ENCODE peak calls at places on chromosomes 3 and 15, in eight cellular contexts. U is SK-N-SH, I is Panc1, K is A549, C is epithelial cell of proximal tubule, Q is PC-9, X is astrocyte of the spinal cord, F is cardiac muscle cell. L is an unnamed sample.

GRCh38 chr3:98885851-98886250 is 15.6 kb downstream of the DCBLD2 start:
- DNase-seq in U (peak; percentile 19), I (no peak), K (no peak), C (no peak), Q (no peak), X (no peak), F (peak; percentile 58), L (peak; percentile 44)

GRCh38 chr3:39192490-39193092 is at the start of gene XIRP1:
- DNase-seq in U (no peak), I (no peak), K (no peak), C (no peak), Q (no peak), X (no peak), F (no peak), L (no peak)

GRCh38 chr3:15969874-15970640 is 172.3 kb upstream of the ANKRD28 start:
- DNase-seq in U (no peak), I (no peak), K (no peak), C (no peak), Q (no peak), X (no peak), F (no peak), L (no peak)

GRCh38 chr3:49533786-49534519 is 20.3 kb upstream of the BSN start:
- DNase-seq in U (no peak), I (no peak), K (no peak), C (no peak), Q (no peak), X (no peak), F (no peak), L (no peak)

GRCh38 chr3:53114412-53115074 is 15.7 kb downstream of the RFT1 start:
- DNase-seq in U (no peak), I (no peak), K (no peak), C (no peak), Q (no peak), X (no peak), F (no peak), L (no peak)

GRCh38 chr15:41971893-41972340 is 440 bp downstream of the EHD4 start:
- DNase-seq in U (peak; percentile 73), I (no peak), K (peak; percentile 13), C (no peak), Q (no peak), X (no peak), F (no peak), L (no peak)

GRCh38 chr15:74399100-74399499 is 31.7 kb upstream of the CYP11A1 start:
- DNase-seq in U (no peak), I (no peak), K (no peak), C (no peak), Q (no peak), X (no peak), F (no peak), L (no peak)

GRCh38 chr3:179181021-179181472 is 32.9 kb downstream of the PIK3CA start:
- DNase-seq in U (no peak), I (no peak), K (no peak), C (no peak), Q (no peak), X (peak; percentile 86), F (peak; percentile 75), L (peak; percentile 54)

GRCh38 chr3:188749010-188749617 is 422.7 kb upstream of the TPRG1 start:
- DNase-seq in U (peak; percentile 5), I (peak; percentile 25), K (no peak), C (no peak), Q (no peak), X (no peak), F (no peak), L (no peak)

GRCh38 chr3:140403559-140403958 is 274.3 kb upstream of the TRIM42 start:
- DNase-seq in U (no peak), I (no peak), K (no peak), C (no peak), Q (no peak), X (no peak), F (no peak), L (no peak)

GRCh38 chr3:37338500-37338899 is 164.1 kb upstream of the LRRFIP2 start:
- DNase-seq in U (no peak), I (no peak), K (no peak), C (peak; percentile 31), Q (no peak), X (no peak), F (peak; percentile 72), L (peak; percentile 60)

GRCh38 chr3:43178891-43179366 is 73.0 kb upstream of the POMGNT2 start:
- DNase-seq in U (no peak), I (no peak), K (no peak), C (peak; percentile 95), Q (peak; percentile 46), X (peak; percentile 43), F (no peak), L (peak; percentile 85)

GRCh38 chr3:184658223-184658860 is 53.5 kb downstream of the MAGEF1 start:
- DNase-seq in U (no peak), I (no peak), K (no peak), C (no peak), Q (no peak), X (no peak), F (no peak), L (no peak)

GRCh38 chr3:185558395-185558794 is 6.0 kb upstream of the LIPH start:
- DNase-seq in U (no peak), I (no peak), K (no peak), C (no peak), Q (peak; percentile 92), X (no peak), F (no peak), L (no peak)

GRCh38 chr15:45666119-45666875 is 31.5 kb downstream of the SQOR start:
- DNase-seq in U (no peak), I (no peak), K (no peak), C (no peak), Q (no peak), X (no peak), F (no peak), L (no peak)

GRCh38 chr3:53030864-53031445 is 14.9 kb downstream of the SFMBT1 start:
- DNase-seq in U (no peak), I (no peak), K (no peak), C (no peak), Q (no peak), X (no peak), F (no peak), L (no peak)

GRCh38 chr15:36232491-36232890 is 346.9 kb upstream of the CDIN1 start:
- DNase-seq in U (no peak), I (no peak), K (no peak), C (no peak), Q (no peak), X (no peak), F (no peak), L (no peak)

GRCh38 chr3:127578802-127579201 is 11.7 kb downstream of the TPRA1 start:
- DNase-seq in U (no peak), I (no peak), K (no peak), C (no peak), Q (no peak), X (no peak), F (no peak), L (no peak)

GRCh38 chr3:129944709-129945108 is 29.8 kb upstream of the TRH start:
- DNase-seq in U (no peak), I (no peak), K (no peak), C (no peak), Q (no peak), X (no peak), F (no peak), L (no peak)

GRCh38 chr3:25542571-25543039 is 114.5 kb downstream of the RARB start:
- DNase-seq in U (no peak), I (no peak), K (no peak), C (no peak), Q (no peak), X (no peak), F (peak; percentile 69), L (peak; percentile 46)

DNA sequence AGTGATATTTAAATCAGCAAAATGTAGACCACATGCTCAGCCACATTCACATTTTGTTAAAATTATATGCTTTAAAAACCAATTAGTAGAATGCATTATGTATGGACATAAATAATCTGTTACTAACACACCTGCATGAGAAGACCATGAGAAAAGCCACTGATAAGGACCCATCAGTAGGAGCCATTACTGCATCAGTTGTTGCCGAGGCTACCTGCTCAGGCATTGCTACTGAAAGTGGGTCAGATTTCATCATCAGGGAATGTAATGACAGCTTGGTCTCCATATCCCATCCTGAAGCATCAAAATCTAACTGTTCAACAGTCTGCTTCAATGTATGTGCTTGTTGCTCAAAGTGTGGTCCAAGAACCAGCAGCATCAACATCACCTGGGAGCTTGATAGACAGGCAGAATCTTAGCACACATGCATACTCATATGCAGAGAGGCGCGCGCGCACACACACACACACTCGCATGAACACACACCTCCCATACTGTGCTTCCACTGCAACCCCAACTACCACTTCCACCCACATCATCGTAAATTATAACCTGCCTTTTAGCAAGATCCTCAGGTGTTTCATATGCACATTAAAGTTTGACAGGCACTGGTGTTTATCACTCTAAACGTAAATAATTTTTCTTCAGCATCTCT is 72.3 kb upstream of the FOXB1 start:
- DNase-seq in U (no peak), I (no peak), K (no peak), C (no peak), Q (no peak), X (no peak), F (no peak), L (no peak)
- TF ChIP-seq CTCF in U (no peak), I (no peak), K (no peak), C (no peak), Q (no peak), X (no peak), F (no peak), L (no peak)

GRCh38 chr3:279325-279724 is 82.8 kb downstream of the CHL1 start:
- DNase-seq in U (no peak), I (no peak), K (no peak), C (no peak), Q (no peak), X (no peak), F (no peak), L (no peak)
- H3K4me3 ChIP-seq in U (no peak overlapping the region), I (no peak overlapping the region), K (no peak overlapping the region), C (no peak overlapping the region), Q (no peak overlapping the region), X (no peak overlapping the region), F (no peak overlapping the region), L (no peak overlapping the region)

GRCh38 chr3:4314688-4315087 is 11.5 kb downstream of the SETMAR start:
- DNase-seq in U (no peak), I (no peak), K (no peak), C (no peak), Q (no peak), X (no peak), F (no peak), L (no peak)
- TF ChIP-seq CTCF in U (peak; percentile 56), I (peak; percentile 27), K (peak; percentile 20), C (peak; percentile 47), Q (peak; percentile 55), X (peak; percentile 36), F (peak; percentile 46), L (peak; percentile 46)

GRCh38 chr3:36201546-36201945 is 178.8 kb upstream of the STAC start:
- DNase-seq in U (peak; percentile 22), I (no peak), K (no peak), C (no peak), Q (no peak), X (no peak), F (no peak), L (no peak)

GRCh38 chr3:36210840-36211655 is 169.3 kb upstream of the STAC start:
- DNase-seq in U (no peak), I (no peak), K (no peak), C (no peak), Q (no peak), X (no peak), F (no peak), L (no peak)

GRCh38 chr3:36212291-36212690 is 168.0 kb upstream of the STAC start:
- DNase-seq in U (no peak), I (no peak), K (no peak), C (no peak), Q (no peak), X (peak; percentile 9), F (peak; percentile 37), L (peak; percentile 27)

GRCh38 chr3:36211656-36211999 is 168.7 kb upstream of the STAC start:
- DNase-seq in U (no peak), I (no peak), K (no peak), C (no peak), Q (no peak), X (no peak), F (no peak), L (no peak)

GRCh38 chr3:36206936-36207620 is 173.2 kb upstream of the STAC start:
- DNase-seq in U (no peak), I (no peak), K (no peak), C (no peak), Q (no peak), X (no peak), F (no peak), L (no peak)
- H3K4me3 ChIP-seq in U (no peak overlapping the region), I (no peak overlapping the region), K (no peak overlapping the region), C (no peak overlapping the region), Q (no peak overlapping the region), X (no peak overlapping the region), F (no peak overlapping the region), L (no peak overlapping the region)